ENCODE peak calls at places on chromosomes 3 and 15, in four cellular contexts. Y is HS-5; T is CD4-positive, alpha-beta memory T cell; P is left cardiac atrium. G is an unnamed sample.

GRCh38 chr15:77010842-77011241 is 15.9 kb downstream of the PSTPIP1 start:
- DNase-seq in T (no peak), P (no peak), Y (no peak), G (no peak)

GRCh38 chr15:100968043-100968966 is 49.1 kb downstream of the LRRK1 start:
- DNase-seq in Y (peak), P (no peak), T (no peak), G (no peak)

GRCh38 chr3:182682263-182683229 is 110.8 kb upstream of the ATP11B start:
- DNase-seq in T (peak), Y (no peak), P (peak), G (no peak)

GRCh38 chr15:38768970-38769369 is 204.4 kb upstream of the RASGRP1 start:
- DNase-seq in Y (no peak), P (peak), T (no peak), G (no peak)

GRCh38 chr3:38618343-38618742 is 31.1 kb downstream of the SCN5A start:
- DNase-seq in T (no peak), P (no peak), Y (no peak), G (no peak)

GRCh38 chr3:9201278-9201677 is 48.2 kb downstream of the SRGAP3 start:
- DNase-seq in Y (no peak), T (no peak), P (no peak), G (peak)

GRCh38 chr3:12288466-12289129 is at the start of gene PPARG:
- DNase-seq in P (peak), Y (no peak), T (peak), G (no peak)

GRCh38 chr15:76328962-76329361 is 7.6 kb upstream of the ISL2 start:
- DNase-seq in P (no peak), Y (no peak), T (no peak), G (no peak)

GRCh38 chr3:177633671-177634207 is 436.5 kb upstream of the TBL1XR1 start:
- DNase-seq in T (no peak), P (no peak), Y (no peak), G (no peak)

GRCh38 chr3:42655980-42656679 is 2.6 kb downstream of the ZBTB47 start:
- DNase-seq in Y (no peak), P (peak), T (no peak), G (no peak)

GRCh38 chr3:110526732-110527727 is 544.6 kb upstream of the NECTIN3 start:
- DNase-seq in P (no peak), Y (peak), T (no peak), G (peak)

GRCh38 chr3:66489577-66489976 is 11.2 kb downstream of the LRIG1 start:
- DNase-seq in Y (no peak), P (no peak), T (no peak), G (no peak)

GRCh38 chr3:143526016-143526540 is 322.2 kb downstream of the SLC9A9 start:
- DNase-seq in Y (no peak), T (no peak), P (no peak), G (no peak)

G was measured in HFF-Myc.